ENCODE peak calls at places on chromosome 12, in four cellular contexts. Q is coronary artery, A is kidney tubule cell, Z is colonic mucosa. F is an unnamed sample.

GRCh38 chr12:109098671-109099070 is 1.3 kb downstream of the UNG start:
- DNase-seq in Q (no peak), Z (no peak), A (peak), F (no peak)

GRCh38 chr12:54439521-54440255 is 20.6 kb upstream of the ITGA5 start:
- DNase-seq in Q (peak), Z (no peak), A (peak), F (no peak)

GRCh38 chr12:64701283-64701682 is 57.9 kb downstream of the GNS start:
- DNase-seq in A (no peak), Q (no peak), Z (no peak), F (no peak)

GRCh38 chr12:78470354-78471195 is 394.0 kb upstream of the SYT1 start:
- DNase-seq in Z (peak), Q (no peak), A (peak), F (peak)

GRCh38 chr12:116339800-116340371 is 62.4 kb upstream of the MED13L start:
- DNase-seq in Q (no peak), Z (no peak), A (no peak), F (no peak)

GRCh38 chr12:58443273-58443980 is 476.9 kb downstream of the LRIG3 start:
- DNase-seq in Q (no peak), A (peak), Z (peak), F (no peak)

GRCh38 chr12:67592228-67593011 is 56.1 kb upstream of the DYRK2 start:
- DNase-seq in Z (peak), Q (no peak), A (peak), F (no peak)

GRCh38 chr12:104024348-104024747 is 25.6 kb downstream of the GLT8D2 start:
- DNase-seq in Z (no peak), A (no peak), Q (no peak), F (no peak)

GRCh38 chr12:124919646-124920352 is 5.3 kb upstream of the UBC start:
- DNase-seq in Q (no peak), Z (no peak), A (peak), F (no peak)

GRCh38 chr12:52644078-52644415 is 8.0 kb downstream of the KRT2 start:
- DNase-seq in Z (peak), A (no peak), Q (peak), F (no peak)

GRCh38 chr12:109736552-109737108 is 23.0 kb downstream of the FAM222A start:
- DNase-seq in Z (no peak), Q (no peak), A (peak), F (peak)

GRCh38 chr12:124774462-124775167 is 89.0 kb downstream of the SCARB1 start:
- DNase-seq in A (no peak), Q (peak), Z (no peak), F (no peak)

GRCh38 chr12:45446013-45446412 is 230.1 kb downstream of the ANO6 start:
- DNase-seq in Q (no peak), A (no peak), Z (no peak), F (no peak)

GRCh38 chr12:6062427-6063378 is 61.8 kb downstream of the VWF start:
- DNase-seq in A (peak), Q (no peak), Z (peak), F (peak)

GRCh38 chr12:132505852-132506219 is 15.9 kb downstream of the FBRSL1 start:
- DNase-seq in A (no peak), Q (no peak), Z (no peak), F (no peak)

GRCh38 chr12:48291511-48291910 is 59.2 kb downstream of the ZNF641 start:
- DNase-seq in Z (no peak), A (no peak), Q (no peak), F (no peak)

GRCh38 chr12:100027671-100028070 is 42.9 kb upstream of the ANKS1B start:
- DNase-seq in A (no peak), Q (no peak), Z (no peak), F (no peak)